ENCODE peak calls at places on chromosome 3, in six cellular contexts. Z is GM23248; W is cardiac muscle cell; J is spleen; K is heart left ventricle; D is CD4-positive, CD25-positive, alpha-beta regulatory T cell. P is an unnamed sample. For H3K4me1, H3K27me3 and H3K36me3, the result is how much of the 10 kb centered on the place peaks cover.

GRCh38 chr3:196246612-196247308 is 30.4 kb downstream of the SLC51A start:
- DNase-seq in D (no peak), J (no peak), W (no peak), K (no peak), Z (peak), P (no peak)

GRCh38 chr3:66076861-66077495 is 38.3 kb upstream of the MAGI1 start:
- DNase-seq in J (no peak), Z (peak), W (no peak), K (no peak), D (no peak), P (no peak)

GRCh38 chr3:160929595-160929994 is 173.6 kb downstream of the PPM1L start:
- DNase-seq in Z (peak), K (peak), J (no peak), W (peak), D (no peak), P (peak)

GRCh38 chr3:134366221-134366927 is 7.9 kb downstream of the AMOTL2 start:
- DNase-seq in W (no peak), Z (peak), J (peak), K (peak), D (no peak), P (no peak)

GRCh38 chr3:94360982-94361381 is 298.1 kb downstream of the NSUN3 start:
- DNase-seq in W (no peak), J (no peak), K (peak), D (no peak), Z (peak), P (no peak)

GRCh38 chr3:189295089-189295488 is 123.3 kb downstream of the TPRG1 start:
- DNase-seq in Z (no peak), W (no peak), K (no peak), J (no peak), D (no peak), P (no peak)

GRCh38 chr3:80559701-80560100 is 791.9 kb upstream of the ROBO1 start:
- DNase-seq in D (no peak), W (no peak), Z (no peak), K (no peak), J (no peak), P (no peak)

GRCh38 chr3:190526787-190527767 is 13.2 kb downstream of the IL1RAP start:
- DNase-seq in K (no peak), D (no peak), J (no peak), W (no peak), Z (peak), P (no peak)

GRCh38 chr3:178492496-178492895 is 43.7 kb upstream of the KCNMB2 start:
- DNase-seq in D (no peak), W (no peak), K (no peak), Z (no peak), J (no peak), P (no peak)

GRCh38 chr3:155334897-155335883 is 41.7 kb upstream of the STRIT1 start:
- DNase-seq in W (no peak), Z (no peak), J (no peak), K (no peak), D (peak), P (no peak)

GRCh38 chr3:108127301-108127988 is 36.6 kb upstream of the CD47 start:
- DNase-seq in W (peak), J (peak), Z (no peak), K (no peak), D (peak), P (no peak)

GRCh38 chr3:138114988-138115971 is at the start of gene DZIP1L:
- DNase-seq in D (peak), Z (peak), J (peak), K (peak), W (peak), P (peak)

GRCh38 chr3:72185549-72186484 is 400.9 kb upstream of the PROK2 start:
- DNase-seq in K (no peak), W (no peak), J (no peak), Z (peak), D (no peak), P (no peak)

GRCh38 chr3:196775938-196776337 is 36.3 kb downstream of the PAK2 start:
- DNase-seq in Z (no peak), K (no peak), W (no peak), D (no peak), J (no peak), P (no peak)

GRCh38 chr3:72161870-72162617 is 377.1 kb upstream of the PROK2 start:
- DNase-seq in D (no peak), W (no peak), K (no peak), Z (peak), J (no peak), P (no peak)

GRCh38 chr3:47365213-47366153 is 15.3 kb upstream of the PTPN23 start:
- DNase-seq in J (no peak), K (no peak), W (no peak), D (no peak), Z (peak), P (no peak)

GRCh38 chr3:150469931-150470740 is 62.0 kb downstream of the TSC22D2 start:
- DNase-seq in W (no peak), Z (peak), K (no peak), D (no peak), J (no peak), P (no peak)

GRCh38 chr3:157238527-157238926 is 78.6 kb upstream of the CCNL1 start:
- DNase-seq in K (no peak), J (no peak), D (no peak), W (no peak), Z (no peak), P (no peak)

GRCh38 chr3:77081240-77081661 is 41.4 kb downstream of the ROBO2 start:
- DNase-seq in Z (peak), K (peak), W (peak), J (no peak), D (no peak), P (no peak)

GRCh38 chr3:30894521-30895289 is at the start of gene GADL1:
- DNase-seq in K (peak), Z (peak), J (peak), W (peak), D (peak), P (peak)

GRCh38 chr3:48194446-48195071 is 6.3 kb upstream of the CDC25A start:
- DNase-seq in W (peak), D (peak), J (no peak), K (no peak), Z (peak), P (peak)

GRCh38 chr3:156605686-156606605 is 51.0 kb upstream of the SSR3 start:
- DNase-seq in K (peak), D (peak), Z (peak), J (peak), W (peak), P (peak)

GRCh38 chr3:188234172-188234571 is 80.2 kb downstream of the LPP start:
- DNase-seq in W (no peak), D (no peak), J (no peak), K (no peak), Z (peak), P (no peak)

GRCh38 chr3:150469031-150469930 is 61.2 kb downstream of the TSC22D2 start:
- DNase-seq in K (no peak), J (no peak), D (no peak), Z (peak), W (no peak), P (no peak)

GRCh38 chr3:48024401-48024800 is 8.2 kb upstream of the MAP4 start:
- DNase-seq in D (no peak), Z (peak), J (no peak), K (no peak), W (no peak), P (no peak)

GRCh38 chr3:134903840-134904239 is 108.8 kb downstream of the EPHB1 start:
- DNase-seq in J (peak), K (no peak), W (no peak), Z (no peak), D (no peak), P (no peak)

GRCh38 chr3:158313344-158313927 is 203.5 kb downstream of the RSRC1 start:
- DNase-seq in Z (peak), J (no peak), K (no peak), W (peak), D (peak), P (peak)

GRCh38 chr3:60351481-60351880 is 899.8 kb downstream of the FHIT start:
- DNase-seq in K (no peak), W (no peak), Z (no peak), J (no peak), D (no peak), P (no peak)

GRCh38 chr3:42351221-42351620 is 59.2 kb downstream of the LYZL4 start:
- DNase-seq in Z (peak), D (no peak), W (no peak), K (peak), J (no peak), P (no peak)

GRCh38 chr3:21955406-21955805 is 204.4 kb upstream of the ZNF385D start:
- DNase-seq in Z (peak), W (no peak), J (no peak), D (no peak), K (no peak), P (no peak)

GRCh38 chr3:149395107-149396089 is 17.9 kb upstream of the TM4SF1 start:
- DNase-seq in Z (peak), J (no peak), K (no peak), D (no peak), W (peak), P (no peak)

GRCh38 chr3:2133191-2133590 is 34.5 kb downstream of the CNTN4 start:
- DNase-seq in D (no peak), W (no peak), K (no peak), Z (no peak), J (no peak), P (no peak)

GRCh38 chr3:66463054-66463631 is 37.7 kb downstream of the LRIG1 start:
- DNase-seq in Z (peak), D (no peak), J (no peak), K (no peak), W (no peak), P (no peak)

GRCh38 chr3:29940759-29941319 is 660.0 kb downstream of the RBMS3 start:
- DNase-seq in J (no peak), K (no peak), Z (no peak), W (no peak), D (no peak), P (no peak)

GRCh38 chr3:117843356-117843755 is 1133.8 kb downstream of the TUSC7 start:
- DNase-seq in J (no peak), W (no peak), Z (no peak), D (no peak), K (no peak), P (no peak)
- H3K4me1 ChIP-seq in J (under half), W (under half), Z (under half), D (under half), K (under half), P (under half)

GRCh38 chr3:182632077-182632393 is 161.3 kb upstream of the ATP11B start:
- DNase-seq in D (no peak), Z (no peak), K (no peak), J (no peak), W (no peak), P (no peak)

GRCh38 chr3:182633206-182633605 is 160.1 kb upstream of the ATP11B start:
- DNase-seq in J (no peak), Z (no peak), D (no peak), W (no peak), K (no peak), P (no peak)

GRCh38 chr3:182636646-182637045 is 156.7 kb upstream of the ATP11B start:
- DNase-seq in W (no peak), D (no peak), J (no peak), K (no peak), Z (peak), P (no peak)

DNA sequence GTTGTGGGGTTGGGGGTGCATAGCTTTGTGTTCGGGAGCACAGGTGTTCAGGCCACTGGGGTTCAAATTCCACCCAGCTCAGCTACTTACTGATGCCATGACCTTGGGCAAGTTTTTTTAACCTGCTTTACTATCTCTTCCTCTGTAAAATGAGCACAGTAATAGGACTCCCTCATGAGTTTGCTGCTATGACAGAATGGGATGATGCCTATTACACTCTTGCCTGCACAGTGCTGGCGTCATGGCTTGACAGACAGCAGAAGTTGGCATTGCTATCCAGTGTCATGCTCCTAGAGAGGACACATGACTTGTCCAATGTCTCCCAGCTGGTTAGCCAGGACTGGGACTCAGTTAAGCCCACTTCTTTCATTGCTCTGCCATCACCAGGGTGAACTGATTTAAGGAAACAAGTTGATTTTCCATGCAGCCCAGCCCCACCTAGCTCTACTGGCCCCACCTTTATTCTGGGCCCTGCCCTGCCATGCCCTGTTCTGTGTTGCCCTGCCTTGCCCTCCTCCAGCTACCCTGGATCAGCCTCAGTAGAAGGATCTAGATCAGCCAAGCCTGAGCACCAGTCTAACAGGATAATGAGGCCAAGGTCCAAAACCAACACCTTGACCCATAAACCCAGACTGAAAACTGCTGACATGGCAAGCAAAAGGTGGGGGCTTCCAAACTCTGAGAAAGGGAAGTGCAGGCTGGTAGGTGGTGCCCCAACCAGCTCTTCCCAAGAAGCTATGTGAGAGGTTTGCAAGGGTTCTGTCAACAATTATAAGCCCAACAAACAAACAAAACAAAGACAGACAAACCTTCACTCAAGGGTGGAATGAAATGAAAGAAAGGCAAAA is 155.7 kb upstream of the ATP11B start:
- DNase-seq in K (no peak), D (no peak), Z (no peak), J (no peak), W (no peak), P (no peak)
- H3K27me3 ChIP-seq in K (under half), D (under half), Z (under half), J (under half), W (under half), P (under half)

GRCh38 chr3:52356126-52356525 is 40.0 kb downstream of the DNAH1 start:
- DNase-seq in J (peak), D (no peak), W (no peak), K (no peak), Z (no peak), P (no peak)
- H3K36me3 ChIP-seq in J (under half), D (under half), W (under half), K (half or more), Z (under half), P (under half)

DNA sequence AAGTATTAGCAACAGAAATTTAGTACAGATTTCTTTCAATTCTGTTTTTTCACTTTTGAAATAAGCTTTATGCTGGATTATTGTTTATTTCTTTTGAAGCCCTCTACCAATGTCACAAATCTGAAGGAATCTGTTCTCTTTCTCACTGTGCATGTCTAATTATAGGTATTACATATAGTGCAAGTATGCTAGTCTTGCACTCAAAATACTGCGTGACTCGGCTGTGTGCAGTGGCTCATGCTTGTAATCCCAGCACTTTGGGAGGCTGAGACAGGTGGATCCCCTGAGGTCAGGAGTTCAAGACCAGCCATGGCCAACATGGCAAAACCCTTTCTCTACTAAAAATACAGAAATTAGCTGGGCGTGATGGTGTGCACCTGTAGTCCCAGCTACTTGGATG is 95.8 kb upstream of the PLAAT1 start:
- DNase-seq in D (no peak), W (no peak), K (no peak), Z (no peak), J (no peak), P (no peak)
- H3K4me1 ChIP-seq in D (under half), W (under half), K (under half), Z (under half), J (under half), P (under half)

GRCh38 chr3:124035463-124036121 is 43.7 kb upstream of the ROPN1 start:
- DNase-seq in D (no peak), W (no peak), K (no peak), Z (no peak), J (no peak), P (no peak)

GRCh38 chr3:124033360-124034015 is 41.6 kb upstream of the ROPN1 start:
- DNase-seq in J (peak), Z (peak), D (no peak), W (peak), K (peak), P (no peak)

GRCh38 chr3:124032881-124033359 is 41.0 kb upstream of the ROPN1 start:
- DNase-seq in D (peak), J (peak), Z (peak), W (peak), K (peak), P (peak)

GRCh38 chr3:124034016-124034808 is 42.3 kb upstream of the ROPN1 start:
- DNase-seq in K (peak), W (peak), J (peak), D (peak), Z (peak), P (peak)

DNA sequence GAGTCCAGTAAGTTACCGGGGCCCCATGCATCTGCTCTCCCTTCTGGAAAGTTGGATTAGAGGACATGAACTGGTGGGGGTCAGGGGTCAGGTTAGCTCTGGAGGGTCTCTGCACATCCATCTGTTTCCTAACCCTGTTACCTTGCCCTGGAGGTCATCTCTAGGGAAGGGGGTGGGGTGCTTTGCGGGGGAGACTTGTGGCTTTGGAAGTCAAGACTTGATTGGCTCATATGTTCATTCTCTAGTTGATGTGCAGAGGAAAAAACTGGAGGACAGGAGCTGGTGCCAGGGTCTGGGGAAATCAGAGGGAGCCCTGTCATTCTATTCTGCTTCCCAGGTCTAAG is 42.9 kb upstream of the ROPN1 start:
- DNase-seq in Z (no peak), D (no peak), K (no peak), J (no peak), W (no peak), P (no peak)
- H3K27me3 ChIP-seq in Z (under half), D (under half), K (under half), J (under half), W (half or more), P (half or more)

DNA sequence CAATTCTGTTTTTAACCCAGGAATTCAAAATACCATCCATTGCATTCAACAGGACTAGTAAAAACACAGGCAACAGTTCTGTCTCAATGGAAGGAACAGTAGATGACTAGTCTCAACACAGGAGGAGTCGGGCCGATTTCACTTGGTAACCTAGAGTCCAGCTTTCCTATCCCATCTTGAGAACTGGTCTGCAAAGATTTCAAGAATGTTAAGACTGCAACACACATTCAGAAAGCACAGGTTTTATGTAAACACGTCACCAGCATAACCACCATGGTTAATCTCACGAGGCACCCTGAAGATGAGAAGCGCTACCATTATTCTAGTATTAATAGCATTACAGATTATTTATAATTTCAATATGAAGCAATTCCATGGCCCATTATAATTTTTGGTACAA is 22.0 kb downstream of the UQCC5 start:
- DNase-seq in W (no peak), Z (no peak), J (no peak), K (no peak), D (no peak), P (no peak)
- H3K36me3 ChIP-seq in W (half or more), Z (under half), J (under half), K (half or more), D (half or more), P (under half)

P was measured in HAP-1.